ENCODE peak calls at places on chromosomes 7 and 10, in seven cellular contexts. R is Calu3; U is CD8-positive, alpha-beta memory T cell; F is stimulated activated CD8-positive, alpha-beta memory T cell treated with anti-CD3 and anti-CD28 coated beads, Interleukin-2, amount 100 ng/mL, for 1 hour; B is left kidney; J is naive B cell; S is neural progenitor cell. L is an unnamed sample.

GRCh38 chr10:119539359-119539651 is 3.2 kb downstream of the RGS10 start:
- DNase-seq in R (peak), U (no peak), F (no peak), B (no peak), J (no peak), S (no peak), L (no peak)

GRCh38 chr7:133529861-133530260 is 277.0 kb downstream of the EXOC4 start:
- DNase-seq in R (no peak), U (no peak), F (no peak), B (peak), J (no peak), S (no peak), L (no peak)

GRCh38 chr7:101882595-101883564 is 65.5 kb downstream of the CUX1 start:
- DNase-seq in R (peak), U (no peak), F (no peak), B (peak), J (no peak), S (peak), L (no peak)

GRCh38 chr7:159125104-159125943 is 19.3 kb downstream of the VIPR2 start:
- DNase-seq in R (no peak), U (no peak), F (no peak), B (no peak), J (no peak), S (no peak), L (no peak)

GRCh38 chr10:16049050-16049449 is 188.7 kb upstream of the MINDY3 start:
- DNase-seq in R (no peak), U (no peak), F (no peak), B (no peak), J (no peak), S (no peak), L (no peak)

GRCh38 chr10:15237351-15237750 is 68.9 kb upstream of the NMT2 start:
- DNase-seq in R (peak), U (no peak), F (no peak), B (peak), J (no peak), S (no peak), L (no peak)

GRCh38 chr7:142375710-142376313 is 118.0 kb upstream of the PRSS58 start:
- DNase-seq in R (peak), U (no peak), F (no peak), B (peak), J (no peak), S (peak), L (no peak)

GRCh38 chr7:131502810-131503545 is 53.5 kb downstream of the PODXL start:
- DNase-seq in R (no peak), U (no peak), F (no peak), B (peak), J (no peak), S (no peak), L (no peak)

GRCh38 chr10:22159979-22160378 is 57.8 kb downstream of the EBLN1 start:
- DNase-seq in R (no peak), U (no peak), F (no peak), B (no peak), J (no peak), S (no peak), L (no peak)

GRCh38 chr10:110824152-110824441 is 47.6 kb upstream of the PDCD4 start:
- DNase-seq in R (no peak), U (no peak), F (no peak), B (no peak), J (no peak), S (no peak), L (no peak)

GRCh38 chr10:124719213-124719851 is 24.8 kb downstream of the FAM53B start:
- DNase-seq in R (peak), U (peak), F (peak), B (peak), J (peak), S (peak), L (peak)

GRCh38 chr10:131730771-131731497 is 169.9 kb upstream of the PPP2R2D start:
- DNase-seq in R (no peak), U (no peak), F (no peak), B (no peak), J (no peak), S (peak), L (no peak)

GRCh38 chr7:816751-817671 is 15.3 kb upstream of the SUN1 start:
- DNase-seq in R (peak), U (no peak), F (no peak), B (peak), J (no peak), S (peak), L (no peak)

GRCh38 chr10:102669206-102670064 is 25.2 kb downstream of the TRIM8 start:
- DNase-seq in R (peak), U (no peak), F (no peak), B (no peak), J (no peak), S (peak), L (no peak)

GRCh38 chr7:130867039-130867438 is 133.0 kb upstream of the KLF14 start:
- DNase-seq in R (no peak), U (no peak), F (no peak), B (no peak), J (no peak), S (no peak), L (no peak)

GRCh38 chr7:157542669-157543021 is 205.8 kb downstream of the DNAJB6 start:
- DNase-seq in R (no peak), U (no peak), F (no peak), B (no peak), J (no peak), S (no peak), L (no peak)

GRCh38 chr10:12513003-12513365 is 163.6 kb downstream of the CAMK1D start:
- DNase-seq in R (no peak), U (no peak), F (no peak), B (no peak), J (no peak), S (no peak), L (no peak)

GRCh38 chr10:29849434-29849833 is 210.0 kb downstream of the JCAD start:
- DNase-seq in R (no peak), U (no peak), F (no peak), B (peak), J (no peak), S (no peak), L (no peak)

GRCh38 chr7:145169908-145170307 is 334.1 kb upstream of the TPK1 start:
- DNase-seq in R (no peak), U (no peak), F (no peak), B (peak), J (no peak), S (no peak), L (no peak)

GRCh38 chr10:34626158-34626557 is 188.9 kb downstream of the PARD3 start:
- DNase-seq in R (no peak), U (no peak), F (no peak), B (no peak), J (no peak), S (no peak), L (no peak)

GRCh38 chr10:102729090-102730026 is 14.4 kb upstream of the WBP1L start:
- DNase-seq in R (peak), U (peak), F (peak), B (peak), J (peak), S (peak), L (no peak)

GRCh38 chr7:39949980-39950472 is at the start of gene CDK13:
- DNase-seq in R (peak), U (peak), F (peak), B (peak), J (peak), S (peak), L (peak)

GRCh38 chr7:77757589-77757988 is 40.6 kb downstream of the TMEM60 start:
- DNase-seq in R (no peak), U (no peak), F (no peak), B (no peak), J (no peak), S (no peak), L (no peak)

GRCh38 chr10:112752268-112752667 is 197.8 kb upstream of the TCF7L2 start:
- DNase-seq in R (no peak), U (no peak), F (no peak), B (no peak), J (no peak), S (no peak), L (no peak)

GRCh38 chr10:14782691-14783363 is 8.1 kb upstream of the FAM107B start:
- DNase-seq in R (peak), U (no peak), F (no peak), B (no peak), J (no peak), S (no peak), L (no peak)

GRCh38 chr7:124390301-124390700 is 357.4 kb upstream of the TMEM229A start:
- DNase-seq in R (no peak), U (no peak), F (no peak), B (no peak), J (no peak), S (no peak), L (no peak)

L was measured in central memory CD8-positive, alpha-beta T cell.